ENCODE peak calls at places on chromosomes 16 and 17, in five cellular contexts. C, S, Z, X and O are unnamed samples.
A peak's percentile ranks its signal among the peaks of the same experiment; 100 is the strongest.

GRCh38 chr17:77148109-77148958 is 7.6 kb downstream of the SEC14L1 start:
- DNase-seq in C (no peak), S (peak; percentile 53), Z (no peak), X (no peak), O (no peak)

GRCh38 chr16:47565454-47565853 is 104.3 kb downstream of the PHKB start:
- DNase-seq in C (no peak), S (no peak), Z (peak; percentile 80), X (no peak), O (peak; percentile 65)

GRCh38 chr16:50747206-50747956 is 5.5 kb downstream of the CYLD start:
- DNase-seq in C (peak; percentile 62), S (peak; percentile 16), Z (peak; percentile 39), X (no peak), O (no peak)

GRCh38 chr17:83064021-83064731 is 15.2 kb upstream of the METRNL start:
- DNase-seq in C (no peak), S (peak; percentile 47), Z (no peak), X (no peak), O (peak; percentile 80)

GRCh38 chr16:4537376-4538066 is 1.1 kb downstream of the CDIP1 start:
- DNase-seq in C (no peak), S (peak; percentile 77), Z (no peak), X (no peak), O (peak; percentile 54)

GRCh38 chr16:12141556-12141955 is 165.0 kb downstream of the SNX29 start:
- DNase-seq in C (no peak), S (no peak), Z (peak; percentile 23), X (no peak), O (no peak)

GRCh38 chr16:74605746-74606520 is 981 bp downstream of the GLG1 start:
- DNase-seq in C (no peak), S (no peak), Z (peak; percentile 11), X (no peak), O (no peak)

GRCh38 chr16:56421976-56422669 is 3.2 kb downstream of the AMFR start:
- DNase-seq in C (no peak), S (no peak), Z (no peak), X (no peak), O (no peak)

GRCh38 chr17:45172541-45173286 is 11.0 kb downstream of the HEXIM2 start:
- DNase-seq in C (peak; percentile 98), S (peak; percentile 84), Z (peak; percentile 70), X (no peak), O (peak; percentile 86)

GRCh38 chr16:53061701-53062159 is 6.9 kb downstream of the CHD9 start:
- DNase-seq in C (peak; percentile 55), S (no peak), Z (no peak), X (no peak), O (no peak)